ENCODE peak calls at places on chromosomes 1 and 21, in six cellular contexts. B, S, L, C, K and P are unnamed samples.

GRCh38 chr1:107689157-107689556 is 275.8 kb downstream of the VAV3 start:
- DNase-seq in C (no peak), B (peak; percentile 43), K (no peak), S (no peak), L (no peak), P (no peak)

GRCh38 chr1:163264256-163264655 is 57.5 kb upstream of the NUF2 start:
- DNase-seq in B (no peak), S (no peak), K (no peak), L (no peak), C (no peak), P (no peak)

GRCh38 chr1:94270801-94271203 is 33.4 kb upstream of the ARHGAP29 start:
- DNase-seq in B (no peak), C (no peak), L (no peak), S (no peak), K (no peak), P (no peak)

GRCh38 chr1:55747285-55747890 is 532.2 kb upstream of the USP24 start:
- DNase-seq in L (no peak), S (peak; percentile 47), B (no peak), C (peak; percentile 14), K (no peak), P (no peak)

GRCh38 chr1:164718821-164719220 is 159.8 kb downstream of the PBX1 start:
- DNase-seq in C (no peak), B (no peak), K (no peak), S (no peak), L (no peak), P (no peak)

GRCh38 chr1:216903389-216903754 is 180.1 kb upstream of the ESRRG start:
- DNase-seq in L (no peak), C (no peak), S (no peak), K (no peak), B (no peak), P (no peak)

GRCh38 chr21:34342476-34342875 is 21.3 kb upstream of the KCNE2 start:
- DNase-seq in B (no peak), L (no peak), S (no peak), C (no peak), K (no peak), P (no peak)

GRCh38 chr1:87226341-87226760 is 102.3 kb upstream of the LMO4 start:
- DNase-seq in K (peak; percentile 74), C (peak; percentile 60), B (peak; percentile 66), L (peak; percentile 55), S (peak; percentile 69), P (peak; percentile 81)

DNA sequence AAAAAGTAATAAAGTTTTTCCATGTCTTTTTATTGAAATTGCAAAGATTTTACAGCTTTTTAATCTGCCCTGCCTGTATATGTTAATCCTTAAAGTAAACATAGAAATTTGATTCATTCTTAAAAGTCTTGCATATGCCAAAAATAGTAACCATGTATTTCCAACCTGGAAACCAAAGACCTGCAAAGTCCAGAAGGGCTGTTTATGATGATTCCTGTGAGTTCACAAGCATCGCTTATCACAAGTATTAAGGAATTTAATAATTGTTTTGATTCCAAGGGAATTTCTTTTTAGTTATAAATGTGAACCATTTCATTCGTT is 199.1 kb downstream of the PTPRC start:
- DNase-seq in B (no peak), C (no peak), L (no peak), S (no peak), K (no peak), P (no peak)
- TF ChIP-seq CTCF in B (no peak), C (no peak), L (no peak), S (no peak), K (no peak), P (no peak)

DNA sequence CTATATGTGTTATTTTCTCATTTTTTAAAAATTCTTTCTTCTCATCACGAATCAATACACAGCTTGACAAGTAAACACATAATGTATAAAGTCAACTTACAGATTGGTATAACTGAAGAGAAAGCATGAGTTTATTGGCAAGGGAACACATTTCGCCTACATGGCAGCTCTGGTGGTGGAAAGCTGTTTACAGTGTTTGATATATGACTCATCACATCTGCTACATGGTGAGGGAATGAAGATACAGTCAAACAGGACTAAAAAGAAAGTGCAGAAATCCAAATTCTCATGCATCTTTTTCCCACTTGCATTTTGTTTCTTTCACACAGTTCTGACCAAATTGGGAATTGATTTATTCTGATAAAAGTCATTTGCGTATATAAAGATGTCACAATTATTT is 122.2 kb upstream of the ADGRL4 start:
- DNase-seq in B (no peak), L (no peak), C (no peak), K (no peak), S (no peak), P (no peak)
- H3K27ac ChIP-seq in B (no peak overlapping the region), L (no peak overlapping the region), C (no peak overlapping the region), K (no peak overlapping the region), S (no peak overlapping the region), P (no peak overlapping the region)

GRCh38 chr1:8023995-8024313 is 2.2 kb downstream of the ERRFI1 start:
- DNase-seq in B (no peak), S (no peak), K (no peak), C (no peak), L (no peak), P (no peak)
- H3K4me1 ChIP-seq in B (peaks cover 25% of the 10 kb centered on the region), S (no peaks in the 10 kb centered on the region), K (peaks cover 55% of the 10 kb centered on the region), C (peaks cover 86% of the 10 kb centered on the region), L (peaks cover 53% of the 10 kb centered on the region), P (peaks cover 41% of the 10 kb centered on the region)

GRCh38 chr21:45011911-45012660 is 62.3 kb upstream of the ADARB1 start:
- DNase-seq in C (peak; percentile 16), L (peak; percentile 19), B (no peak), S (peak; percentile 45), K (peak; percentile 62), P (no peak)
- TF ChIP-seq CTCF in C (no peak), L (no peak), B (no peak), S (peak; percentile 7), K (no peak), P (peak; percentile 10)

GRCh38 chr1:183845681-183846080 is 40.8 kb downstream of the RGL1 start:
- DNase-seq in K (no peak), C (no peak), B (no peak), S (no peak), L (no peak), P (no peak)
- H3K27ac ChIP-seq in K (no peak overlapping the region), C (no peak overlapping the region), B (no peak overlapping the region), S (no peak overlapping the region), L (no peak overlapping the region), P (no peak overlapping the region)

GRCh38 chr1:27367160-27367650 is 444 bp upstream of the MAP3K6 start:
- DNase-seq in B (no peak), L (no peak), C (no peak), K (no peak), S (no peak), P (no peak)
- H3K4me1 ChIP-seq in B (peaks cover 31% of the 10 kb centered on the region), L (peaks cover 15% of the 10 kb centered on the region), C (peaks cover 56% of the 10 kb centered on the region), K (peaks cover 47% of the 10 kb centered on the region), S (peaks cover 22% of the 10 kb centered on the region), P (no peaks in the 10 kb centered on the region)

DNA sequence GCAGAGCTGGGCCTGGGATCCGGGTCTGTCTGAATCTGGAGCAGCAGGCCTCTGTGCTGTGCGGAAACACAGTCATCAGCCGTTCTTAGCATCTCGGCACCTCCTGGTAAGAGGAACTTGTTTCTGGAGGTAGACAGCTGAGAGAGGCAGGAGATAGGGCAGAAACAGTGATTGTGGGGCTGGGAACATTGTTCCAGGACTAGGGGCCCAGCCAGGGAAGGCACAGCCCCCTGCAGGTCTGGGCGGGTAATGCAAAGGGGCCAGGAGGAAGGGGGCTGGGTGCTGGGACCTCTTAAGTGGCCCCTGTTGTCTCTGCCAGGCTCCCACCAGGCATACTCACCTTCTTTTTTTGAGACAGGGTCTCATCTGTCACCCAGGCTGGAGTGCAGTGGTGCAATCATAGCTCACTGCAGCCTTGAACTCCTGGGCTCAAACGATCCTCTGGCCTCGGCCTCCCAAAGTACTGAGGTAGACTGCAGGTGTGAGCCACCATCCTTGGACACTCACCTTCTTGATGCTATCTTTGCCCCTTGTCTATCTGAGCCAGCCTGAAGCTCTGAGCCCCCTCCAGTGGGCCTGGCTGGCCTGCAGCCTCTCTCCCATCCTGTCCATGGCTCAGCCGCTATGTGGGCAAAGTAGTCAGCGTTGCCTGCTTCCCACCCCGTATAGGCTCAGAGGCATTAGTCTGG is 134.3 kb upstream of the ZBTB40 start:
- DNase-seq in K (no peak), B (no peak), S (no peak), C (no peak), L (no peak), P (no peak)
- TF ChIP-seq CTCF in K (no peak), B (no peak), S (no peak), C (peak; percentile 30), L (peak; percentile 36), P (no peak)

DNA sequence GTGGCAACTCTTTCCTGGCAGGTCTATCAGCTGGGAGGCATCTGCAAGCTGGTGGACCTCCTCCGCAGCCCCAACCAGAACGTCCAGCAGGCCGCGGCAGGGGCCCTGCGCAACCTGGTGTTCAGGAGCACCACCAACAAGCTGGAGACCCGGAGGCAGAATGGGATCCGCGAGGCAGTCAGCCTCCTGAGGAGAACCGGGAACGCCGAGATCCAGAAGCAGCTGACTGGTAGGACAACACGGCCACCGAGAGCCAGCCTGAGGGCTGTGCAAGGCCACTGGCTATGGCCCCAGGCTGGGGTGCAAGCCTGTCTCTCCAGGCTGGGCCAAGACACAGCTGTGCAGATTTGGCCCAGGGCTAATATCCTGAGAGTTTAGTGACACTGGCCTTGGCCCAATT is 34.2 kb downstream of the PKP1 start:
- DNase-seq in K (no peak), L (no peak), B (no peak), C (no peak), S (no peak), P (no peak)
- H3K27ac ChIP-seq in K (no peak overlapping the region), L (no peak overlapping the region), B (no peak overlapping the region), C (no peak overlapping the region), S (no peak overlapping the region), P (no peak overlapping the region)